ENCODE peak calls at places on chromosomes 5 and 9, in six cellular contexts. C is heart left ventricle, P is DND-41, E is body of pancreas, J is A549, G is brain microvascular endothelial cell. D is an unnamed sample.

GRCh38 chr9:69471433-69471832 is 146.4 kb downstream of the ENTREP1 start:
- DNase-seq in P (no peak), J (peak), G (no peak), C (no peak), E (no peak), D (no peak)

GRCh38 chr5:40033411-40033810 is 608.6 kb upstream of the DAB2 start:
- DNase-seq in E (no peak), J (no peak), P (peak), G (no peak), C (no peak), D (no peak)

GRCh38 chr9:3437031-3437430 is 88.8 kb downstream of the RFX3 start:
- DNase-seq in C (no peak), G (no peak), J (no peak), P (no peak), E (no peak), D (peak)

GRCh38 chr9:114233806-114234205 is 78.5 kb downstream of the COL27A1 start:
- DNase-seq in C (no peak), P (no peak), G (no peak), J (no peak), E (no peak), D (no peak)

GRCh38 chr9:19699757-19700156 is 89.1 kb downstream of the SLC24A2 start:
- DNase-seq in E (no peak), J (no peak), G (no peak), C (no peak), P (no peak), D (no peak)

GRCh38 chr5:1094670-1095190 is 17.1 kb downstream of the SLC12A7 start:
- DNase-seq in G (no peak), P (no peak), J (no peak), C (no peak), E (no peak), D (no peak)

GRCh38 chr9:81564632-81565031 is 124.7 kb downstream of the TLE1 start:
- DNase-seq in E (no peak), J (no peak), G (no peak), P (no peak), C (no peak), D (no peak)

GRCh38 chr5:56815657-56816545 is 552 bp downstream of the MAP3K1 start:
- DNase-seq in G (no peak), J (peak), P (peak), E (peak), C (peak), D (no peak)

GRCh38 chr5:9034671-9035070 is 511.2 kb downstream of the SEMA5A start:
- DNase-seq in C (no peak), G (peak), J (no peak), P (no peak), E (no peak), D (no peak)

GRCh38 chr5:103258957-103259704 is 568 bp downstream of the MACIR start:
- DNase-seq in G (peak), J (peak), E (peak), C (peak), P (peak), D (no peak)

GRCh38 chr5:175654346-175654745 is 3.5 kb upstream of the HRH2 start:
- DNase-seq in P (no peak), E (no peak), G (no peak), J (no peak), C (no peak), D (no peak)

GRCh38 chr5:154205441-154206117 is 15.0 kb downstream of the GALNT10 start:
- DNase-seq in J (peak), E (no peak), P (no peak), G (peak), C (no peak), D (no peak)

GRCh38 chr5:177478711-177479646 is 5.5 kb upstream of the DBN1 start:
- DNase-seq in J (no peak), E (peak), P (no peak), G (peak), C (peak), D (no peak)

GRCh38 chr5:77906806-77907205 is 130.7 kb upstream of the TBCA start:
- DNase-seq in J (no peak), G (no peak), C (no peak), P (no peak), E (no peak), D (no peak)

GRCh38 chr5:136776022-136776927 is 410.9 kb upstream of the TRPC7 start:
- DNase-seq in J (no peak), G (no peak), C (no peak), P (no peak), E (no peak), D (no peak)

GRCh38 chr5:96717874-96718273 is 55.7 kb downstream of the CAST start:
- DNase-seq in J (no peak), P (no peak), E (no peak), G (no peak), C (no peak), D (no peak)
- TF ChIP-seq CTCF in J (no peak), P (no peak), E (no peak), G (no peak), C (no peak), D (no peak)

DNA sequence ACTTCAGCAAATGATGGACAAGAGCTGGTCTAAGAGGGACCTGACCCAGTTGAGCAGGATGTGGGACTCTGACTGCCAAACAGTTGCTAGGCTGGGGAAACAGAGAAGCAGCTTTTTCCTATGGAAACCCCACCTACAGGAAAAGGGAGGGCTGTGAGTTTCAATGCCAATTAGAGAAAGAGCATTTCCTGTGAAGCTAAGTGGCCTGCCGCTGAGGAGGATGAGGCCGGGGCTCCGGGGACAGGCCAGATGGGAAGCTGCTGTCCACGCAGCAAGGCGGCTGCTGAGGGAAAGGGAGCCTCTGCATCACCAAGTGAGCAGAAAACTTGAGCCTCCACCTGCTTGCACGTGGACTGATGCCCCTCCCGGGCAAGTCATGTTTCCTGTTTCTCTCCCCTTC is at the start of gene PCDH12:
- DNase-seq in G (no peak), C (peak), J (no peak), P (peak), E (no peak), D (no peak)
- H3K4me3 ChIP-seq in G (no peak), C (peak), J (no peak), P (no peak), E (no peak), D (no peak)

DNA sequence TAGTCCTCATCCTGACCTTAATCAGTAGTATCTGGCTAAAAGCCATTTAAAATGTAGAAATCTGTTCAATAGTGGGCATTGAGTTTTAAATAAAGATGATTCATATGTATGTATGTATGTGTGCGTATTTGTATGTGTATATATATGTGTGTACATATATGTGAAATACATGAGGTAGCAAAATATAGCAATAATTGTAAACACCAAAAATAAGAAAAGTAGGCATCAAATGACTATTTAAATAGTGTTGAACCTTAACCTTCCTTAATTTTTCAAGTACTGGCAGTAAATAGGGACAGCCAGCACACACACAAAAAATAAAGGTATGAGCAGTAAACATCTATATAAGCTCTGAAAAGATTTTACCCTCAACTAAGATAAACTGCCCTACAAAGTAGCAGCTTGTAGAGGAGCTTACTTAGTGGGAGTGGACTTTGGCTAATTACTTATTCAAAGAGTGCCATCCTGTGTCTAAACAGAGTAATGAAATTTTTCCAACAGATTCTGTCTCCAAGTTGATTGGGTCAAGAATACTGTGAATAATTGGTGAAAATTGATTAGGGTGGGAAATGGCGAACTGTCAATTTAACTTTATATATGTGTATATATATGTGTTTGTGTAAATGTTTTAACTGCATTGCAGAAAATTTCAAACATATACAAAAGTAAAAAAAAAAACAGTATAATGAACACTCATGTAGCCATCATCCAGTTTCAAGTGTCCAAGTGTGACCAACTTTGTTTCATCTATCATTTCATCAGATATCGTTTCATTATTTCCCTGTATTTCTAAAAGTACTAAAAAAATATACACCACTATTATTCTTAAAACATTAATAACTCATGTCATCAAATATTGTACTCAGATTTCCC is 2.0 kb upstream of the ADAMTS6 start:
- DNase-seq in E (no peak), C (no peak), G (peak), P (no peak), J (peak), D (no peak)
- TF ChIP-seq CTCF in E (peak), C (peak), G (peak), P (peak), J (peak), D (peak)

GRCh38 chr9:70950270-70950669 is 171.2 kb downstream of the TRPM3 start:
- DNase-seq in G (no peak), J (no peak), C (no peak), E (no peak), P (no peak), D (no peak)

GRCh38 chr9:70952131-70952727 is 169.2 kb downstream of the TRPM3 start:
- DNase-seq in G (no peak), E (no peak), J (no peak), C (no peak), P (no peak), D (peak)

GRCh38 chr9:70954126-70954525 is 167.3 kb downstream of the TRPM3 start:
- DNase-seq in C (no peak), J (peak), P (no peak), E (no peak), G (peak), D (peak)

GRCh38 chr9:70959366-70959765 is 162.1 kb downstream of the TRPM3 start:
- DNase-seq in P (no peak), G (no peak), J (no peak), E (no peak), C (no peak), D (no peak)

DNA sequence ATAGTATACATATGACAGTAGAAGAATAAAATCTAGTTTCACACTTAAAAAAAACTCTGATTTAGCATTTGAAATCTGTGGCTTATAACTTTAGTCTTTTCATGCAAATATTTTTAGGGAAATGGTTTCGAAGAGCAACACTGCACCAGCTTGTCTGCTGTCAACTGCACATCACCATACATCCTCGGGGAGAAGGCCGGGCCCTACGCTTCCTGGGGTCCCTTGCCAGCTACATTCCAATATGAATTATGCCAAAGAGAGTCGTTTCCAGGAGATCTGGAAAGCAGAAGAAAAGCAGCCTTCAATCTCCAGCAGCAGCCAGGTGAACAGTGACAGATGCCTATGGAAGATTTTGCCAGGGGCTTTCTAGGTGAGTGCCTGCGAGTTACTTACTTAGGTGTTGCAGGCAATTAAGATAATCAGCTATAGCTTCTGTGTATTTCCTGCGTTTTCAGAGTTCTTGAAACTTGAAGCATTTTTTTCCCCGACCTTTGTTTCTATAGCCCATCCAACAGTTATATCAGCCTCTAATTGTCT is 166.7 kb downstream of the TRPM3 start:
- DNase-seq in E (no peak), C (no peak), G (no peak), J (no peak), P (no peak), D (no peak)
- H3K4me3 ChIP-seq in E (no peak), C (no peak), G (no peak), J (no peak), P (no peak), D (peak)

DNA sequence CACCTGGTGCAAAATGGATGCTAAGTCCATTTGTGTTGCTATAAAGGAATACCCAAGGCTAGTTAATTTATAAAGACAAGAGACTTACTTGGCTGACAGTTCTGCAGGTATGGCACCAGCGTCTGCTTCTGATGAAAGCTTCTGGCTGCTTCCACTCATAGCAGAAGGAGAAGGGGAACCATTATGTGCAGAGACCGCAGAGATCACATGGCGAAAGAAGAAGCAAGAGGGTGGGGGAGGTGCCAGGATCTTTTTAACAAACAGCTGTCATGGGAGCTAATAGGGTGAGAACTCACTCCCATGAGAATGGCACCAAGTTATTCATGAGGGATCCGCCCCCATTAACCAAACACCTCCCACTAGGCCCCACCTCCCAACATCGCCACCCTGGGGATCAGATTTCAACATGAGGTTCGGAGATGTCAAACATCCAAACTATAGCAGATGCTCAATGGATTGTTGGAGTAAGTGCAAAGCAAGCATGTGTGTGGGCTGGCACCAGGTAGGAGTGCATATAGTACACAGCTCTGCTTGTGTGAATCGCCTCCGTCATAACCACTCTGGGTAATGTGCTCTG is 125.8 kb upstream of the SLIT3 start:
- DNase-seq in J (no peak), G (no peak), P (no peak), C (no peak), E (no peak), D (no peak)
- TF ChIP-seq CTCF in J (no peak), G (no peak), P (no peak), C (no peak), E (no peak), D (no peak)

DNA sequence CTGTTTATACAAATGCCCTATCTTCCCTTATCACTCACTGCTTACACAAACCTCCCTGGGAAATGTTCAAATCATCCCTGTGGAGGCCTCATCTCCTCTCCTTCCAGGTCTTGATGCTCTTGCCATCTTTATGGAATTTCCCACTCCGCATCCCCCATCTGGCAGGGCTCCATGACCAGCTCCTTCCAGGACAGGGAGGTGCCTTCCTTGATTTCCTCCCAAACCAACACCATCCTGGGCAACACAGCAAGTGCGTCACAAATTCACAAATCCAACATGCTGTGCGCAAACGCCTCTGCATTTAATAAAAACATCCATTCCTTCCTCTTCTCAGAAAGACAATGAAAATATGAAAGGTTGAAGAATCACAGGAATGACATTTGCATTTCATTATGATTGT is 51.7 kb downstream of the EPB41L4A start:
- DNase-seq in J (no peak), P (no peak), E (no peak), G (no peak), C (no peak), D (no peak)
- H3K4me3 ChIP-seq in J (no peak), P (no peak), E (no peak), G (no peak), C (no peak), D (no peak)